ENCODE peak calls at places on chromosome 19, in six cellular contexts. W, G, V, J, Y and R are unnamed samples.
A peak's percentile ranks its signal among the peaks of the same experiment; 100 is the strongest.

GRCh38 chr19:43639507-43640423 is at the start of gene CADM4:
- DNase-seq in V (peak; percentile 49), Y (peak; percentile 46), W (peak; percentile 29), J (peak; percentile 49), G (no peak), R (peak; percentile 37)

GRCh38 chr19:52910648-52911047 is 12.6 kb downstream of the ZNF888 start:
- DNase-seq in G (no peak), W (no peak), V (no peak), J (no peak), Y (no peak), R (no peak)

GRCh38 chr19:11088508-11089253 is 582 bp upstream of the LDLR start:
- DNase-seq in J (no peak), Y (no peak), G (no peak), V (no peak), W (no peak), R (no peak)

GRCh38 chr19:1475751-1476437 is 3.1 kb downstream of the C19orf25 start:
- DNase-seq in W (no peak), V (no peak), Y (peak; percentile 20), G (no peak), J (no peak), R (no peak)

GRCh38 chr19:48896191-48896720 is 2.3 kb downstream of the TULP2 start:
- DNase-seq in Y (peak; percentile 94), J (peak; percentile 86), W (no peak), V (no peak), G (no peak), R (no peak)

GRCh38 chr19:40747536-40747935 is 2.7 kb downstream of the ACTMAP start:
- DNase-seq in W (no peak), J (no peak), V (no peak), G (no peak), Y (no peak), R (no peak)

GRCh38 chr19:51710163-51710562 is 13.6 kb downstream of the HAS1 start:
- DNase-seq in J (no peak), V (no peak), W (no peak), Y (no peak), G (no peak), R (no peak)

GRCh38 chr19:7456964-7457541 is 31.8 kb downstream of the PEX11G start:
- DNase-seq in Y (no peak), V (no peak), J (peak; percentile 20), W (no peak), G (no peak), R (no peak)

GRCh38 chr19:34165295-34165738 is 7.0 kb upstream of the LSM14A start:
- DNase-seq in W (no peak), Y (no peak), J (no peak), V (no peak), G (no peak), R (no peak)

GRCh38 chr19:34310494-34310981 is 54.5 kb upstream of the GPI start:
- DNase-seq in G (peak; percentile 39), V (no peak), Y (no peak), W (no peak), J (no peak), R (no peak)

GRCh38 chr19:17431417-17431816 is 11.6 kb downstream of the MVB12A start:
- DNase-seq in V (no peak), J (no peak), G (no peak), W (no peak), Y (no peak), R (no peak)

GRCh38 chr19:3374369-3375112 is 8.2 kb downstream of the NFIC start:
- DNase-seq in Y (no peak), J (no peak), W (no peak), G (no peak), V (no peak), R (no peak)

GRCh38 chr19:49570138-49570856 is 10.1 kb downstream of the NOSIP start:
- DNase-seq in J (peak; percentile 88), W (no peak), G (peak; percentile 45), V (peak; percentile 66), Y (peak; percentile 73), R (peak; percentile 78)

GRCh38 chr19:843180-843835 is 2.5 kb downstream of the PRTN3 start:
- DNase-seq in Y (peak; percentile 69), W (no peak), V (no peak), J (no peak), G (no peak), R (no peak)

GRCh38 chr19:9645466-9645865 is 24.4 kb upstream of the ZNF561 start:
- DNase-seq in G (no peak), W (no peak), V (no peak), Y (no peak), J (no peak), R (no peak)

GRCh38 chr19:50975766-50976165 is 6.4 kb upstream of the KLK6 start:
- DNase-seq in J (no peak), V (no peak), W (no peak), Y (peak; percentile 90), G (no peak), R (no peak)

GRCh38 chr19:3125900-3126524 is 9.8 kb upstream of the GNA15 start:
- DNase-seq in J (peak; percentile 76), Y (peak; percentile 95), V (peak; percentile 79), G (no peak), W (peak; percentile 61), R (no peak)

GRCh38 chr19:4007836-4008539 is 452 bp downstream of the PIAS4 start:
- DNase-seq in V (peak; percentile 19), Y (no peak), J (peak; percentile 57), G (no peak), W (no peak), R (peak; percentile 17)

GRCh38 chr19:19064811-19065745 is 1.3 kb downstream of the SLC25A42 start:
- DNase-seq in V (peak; percentile 5), G (no peak), J (peak; percentile 63), Y (no peak), W (peak; percentile 8), R (no peak)

GRCh38 chr19:17610384-17610783 is 54.9 kb downstream of the COLGALT1 start:
- DNase-seq in W (no peak), Y (no peak), J (no peak), V (no peak), G (no peak), R (no peak)

GRCh38 chr19:2491130-2491801 is 15.3 kb downstream of the GADD45B start:
- DNase-seq in G (peak; percentile 70), J (no peak), Y (no peak), V (no peak), W (no peak), R (peak; percentile 94)

GRCh38 chr19:871446-872265 is 12.2 kb downstream of the CFD start:
- DNase-seq in G (no peak), Y (peak; percentile 77), W (no peak), J (no peak), V (no peak), R (no peak)

GRCh38 chr19:16324384-16325160 is at the start of gene KLF2:
- DNase-seq in G (peak; percentile 22), W (peak; percentile 83), V (peak; percentile 95), J (peak; percentile 87), Y (peak; percentile 71), R (peak; percentile 49)

GRCh38 chr19:36489920-36490415 is 607 bp upstream of the ZNF566 start:
- DNase-seq in G (peak; percentile 89), J (peak; percentile 82), V (peak; percentile 63), W (peak; percentile 52), Y (peak; percentile 96), R (peak; percentile 93)

GRCh38 chr19:4567584-4568071 is 8.1 kb upstream of the SEMA6B start:
- DNase-seq in G (peak; percentile 41), J (peak; percentile 82), V (peak; percentile 61), Y (peak; percentile 92), W (peak; percentile 35), R (no peak)

GRCh38 chr19:28980236-28980868 is 232.6 kb downstream of the UQCRFS1 start:
- DNase-seq in G (no peak), Y (peak; percentile 73), W (no peak), J (no peak), V (no peak), R (no peak)

GRCh38 chr19:7535035-7535992 is at the start of gene PNPLA6:
- DNase-seq in V (peak; percentile 92), G (peak; percentile 88), J (peak; percentile 97), W (peak; percentile 92), Y (peak; percentile 95), R (peak; percentile 88)

GRCh38 chr19:13051581-13052165 is 51.0 kb downstream of the LYL1 start:
- DNase-seq in V (peak; percentile 6), W (no peak), J (peak; percentile 27), G (peak; percentile 15), Y (peak; percentile 89), R (peak; percentile 82)

GRCh38 chr19:4077800-4078683 is 11.3 kb upstream of the ZBTB7A start:
- DNase-seq in W (no peak), V (peak; percentile 34), J (peak; percentile 77), Y (no peak), G (no peak), R (no peak)

GRCh38 chr19:31054430-31054829 is 294.8 kb downstream of the TSHZ3 start:
- DNase-seq in W (peak; percentile 10), V (peak; percentile 27), J (peak; percentile 47), Y (peak; percentile 88), G (no peak), R (no peak)

GRCh38 chr19:40791996-40792395 is 7.0 kb upstream of the EGLN2 start:
- DNase-seq in V (no peak), G (no peak), W (no peak), Y (no peak), J (no peak), R (no peak)

GRCh38 chr19:46608581-46609345 is 7.6 kb downstream of the CALM3 start:
- DNase-seq in V (no peak), Y (no peak), J (no peak), W (no peak), G (no peak), R (no peak)

GRCh38 chr19:18193388-18194207 is 580 bp downstream of the MPV17L2 start:
- DNase-seq in V (no peak), Y (no peak), W (no peak), G (no peak), J (peak; percentile 18), R (no peak)